ENCODE peak calls at places on chromosomes 5 and 9, in five cellular contexts. J is sigmoid colon, C is BE2C, N is cardiac fibroblast, X is stomach. E is an unnamed sample.

GRCh38 chr9:76472925-76473324 is 13.9 kb downstream of the GCNT1 start:
- DNase-seq in J (no peak), C (no peak), N (no peak), X (no peak), E (no peak)

GRCh38 chr5:51013036-51013435 is 346.6 kb downstream of the PARP8 start:
- DNase-seq in J (no peak), C (no peak), N (no peak), X (no peak), E (no peak)

GRCh38 chr9:37582548-37583157 is 6.5 kb upstream of the FBXO10 start:
- DNase-seq in J (no peak), C (no peak), N (peak), X (no peak), E (no peak)

GRCh38 chr9:83538172-83538889 is at the start of gene FRMD3:
- DNase-seq in J (peak), C (peak), N (peak), X (peak), E (peak)

GRCh38 chr9:8868632-8869031 is 1069.1 kb upstream of the DMAC1 start:
- DNase-seq in J (no peak), C (no peak), N (peak), X (no peak), E (no peak)

GRCh38 chr5:61200582-61201155 is 38.4 kb upstream of the SMIM15 start:
- DNase-seq in J (no peak), C (peak), N (peak), X (no peak), E (no peak)

GRCh38 chr5:35281613-35282012 is 51.3 kb upstream of the PRLR start:
- DNase-seq in J (no peak), C (no peak), N (no peak), X (no peak), E (no peak)

GRCh38 chr5:6601271-6601670 is 31.6 kb downstream of the NSUN2 start:
- DNase-seq in J (no peak), C (no peak), N (no peak), X (no peak), E (no peak)

GRCh38 chr9:135615666-135616620 is 23.4 kb downstream of the GLT6D1 start:
- DNase-seq in J (no peak), C (no peak), N (no peak), X (no peak), E (peak)

GRCh38 chr5:176524987-176525386 is 12.2 kb downstream of the RNF44 start:
- DNase-seq in J (no peak), C (no peak), N (no peak), X (no peak), E (no peak)

GRCh38 chr5:176447538-176447981 is 625 bp upstream of the FAF2 start:
- DNase-seq in J (no peak), C (peak), N (no peak), X (no peak), E (no peak)

GRCh38 chr9:69023650-69024049 is 9.7 kb upstream of the PRKACG start:
- DNase-seq in J (no peak), C (no peak), N (no peak), X (peak), E (no peak)

DNA sequence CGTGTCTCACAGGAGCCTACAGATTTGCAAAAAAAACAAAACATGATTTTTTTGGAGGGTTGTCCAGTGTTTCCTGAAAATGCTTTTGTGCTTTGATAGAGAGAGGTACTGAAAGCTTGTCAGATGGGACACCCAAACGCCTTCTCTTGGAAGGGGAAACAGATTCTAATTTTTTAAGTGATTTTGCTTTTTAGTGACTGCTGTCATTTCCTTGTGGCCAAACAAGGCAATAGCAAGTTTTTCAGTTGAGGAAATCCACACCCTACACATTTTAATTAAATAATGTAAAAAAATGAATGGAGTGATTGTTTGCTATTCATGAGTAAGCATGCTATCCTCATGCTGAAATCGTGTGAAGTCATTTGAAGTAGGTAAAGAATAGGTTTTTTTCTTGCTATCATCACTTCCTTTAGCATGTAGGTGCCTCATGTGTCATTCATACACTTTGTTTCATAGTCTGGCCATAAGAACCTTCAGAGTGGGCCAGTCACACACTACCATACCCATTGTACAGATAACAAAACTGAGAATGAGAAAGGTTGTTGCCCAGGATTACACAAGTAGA is 682.7 kb upstream of the WWC1 start:
- DNase-seq in J (no peak), C (no peak), N (no peak), X (no peak), E (no peak)
- TF ChIP-seq CTCF in J (no peak), C (no peak), N (peak), X (no peak), E (no peak)

DNA sequence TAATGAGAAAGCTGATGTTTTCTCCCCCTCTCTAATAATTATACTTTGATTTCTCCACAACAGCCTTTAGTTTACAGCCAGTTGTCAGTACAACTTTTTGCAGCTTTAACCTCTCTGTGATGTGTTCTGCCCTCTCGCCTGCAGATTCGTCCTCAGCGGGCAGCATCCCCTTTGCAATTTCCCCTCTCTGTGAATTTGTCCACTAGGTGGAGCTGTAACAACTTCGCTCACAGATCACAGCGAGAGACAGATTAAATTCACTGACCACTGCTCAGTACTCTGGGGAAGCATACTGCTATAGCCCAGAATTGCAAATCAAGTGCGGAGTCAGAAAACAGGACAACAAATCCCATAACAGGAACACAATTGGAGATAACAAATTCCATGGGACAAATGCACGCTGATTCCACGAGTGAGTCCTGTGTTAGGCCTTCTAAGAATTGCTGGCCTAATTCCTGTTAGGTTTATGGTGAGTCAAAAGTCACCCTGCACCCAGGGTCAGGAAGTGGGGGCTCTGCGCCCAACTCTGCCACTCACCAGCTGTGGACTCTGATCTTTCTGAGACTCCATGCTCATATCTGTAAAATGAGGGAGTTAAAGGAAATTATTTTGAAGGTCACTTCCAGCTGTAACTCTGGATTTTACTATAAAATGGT is 2124.9 kb downstream of the MAT2B start:
- DNase-seq in J (peak), C (peak), N (peak), X (peak), E (peak)
- TF ChIP-seq CTCF in J (peak), C (peak), N (peak), X (peak), E (peak)

GRCh38 chr5:170809551-170809950 is 26.0 kb downstream of the GABRP start:
- DNase-seq in J (no peak), C (peak), N (peak), X (peak), E (no peak)
- TF ChIP-seq CTCF in J (no peak), C (peak), N (peak), X (no peak), E (peak)

GRCh38 chr9:102631559-102631958 is 363.6 kb upstream of the CYLC2 start:
- DNase-seq in J (no peak), C (no peak), N (peak), X (no peak), E (no peak)
- TF ChIP-seq CTCF in J (no peak), C (peak), N (peak), X (no peak), E (no peak)

GRCh38 chr5:134917070-134917831 is 12.3 kb downstream of the PCBD2 start:
- DNase-seq in J (no peak), C (no peak), N (no peak), X (no peak), E (peak)
- TF ChIP-seq CTCF in J (no peak), C (peak), N (peak), X (no peak), E (peak)